ENCODE peak calls at places on chromosome 14, in six cellular contexts. One of them, this sample, is unnamed.

GRCh38 chr14:64953661-64954060 is 11.1 kb upstream of the GPX2 start:
- DNase-seq in HFFc6: no peak
- DNase-seq in foreskin fibroblast: no peak
- DNase-seq in Daoy: no peak
- DNase-seq in stimulated activated CD8-positive, alpha-beta memory T cell treated with anti-CD3 and anti-CD28 coated beads, Interleukin-7, amount 100 ng/mL, for 1 hour: no peak
- DNase-seq in posterior cingulate gyrus: no peak
- DNase-seq in this sample: no peak

GRCh38 chr14:53295985-53296582 is 143.0 kb upstream of the DDHD1 start:
- DNase-seq in foreskin fibroblast: peak; percentile 74
- DNase-seq in posterior cingulate gyrus: no peak
- DNase-seq in stimulated activated CD8-positive, alpha-beta memory T cell treated with anti-CD3 and anti-CD28 coated beads, Interleukin-7, amount 100 ng/mL, for 1 hour: no peak
- DNase-seq in Daoy: peak; percentile 28
- DNase-seq in HFFc6: peak; percentile 9
- DNase-seq in this sample: no peak

GRCh38 chr14:85223667-85224066 is 306.3 kb upstream of the FLRT2 start:
- DNase-seq in posterior cingulate gyrus: no peak
- DNase-seq in stimulated activated CD8-positive, alpha-beta memory T cell treated with anti-CD3 and anti-CD28 coated beads, Interleukin-7, amount 100 ng/mL, for 1 hour: no peak
- DNase-seq in HFFc6: no peak
- DNase-seq in foreskin fibroblast: no peak
- DNase-seq in Daoy: no peak
- DNase-seq in this sample: no peak

GRCh38 chr14:104519721-104520120 is 59.8 kb upstream of the C14orf180 start:
- DNase-seq in foreskin fibroblast: no peak
- DNase-seq in Daoy: no peak
- DNase-seq in stimulated activated CD8-positive, alpha-beta memory T cell treated with anti-CD3 and anti-CD28 coated beads, Interleukin-7, amount 100 ng/mL, for 1 hour: no peak
- DNase-seq in HFFc6: no peak
- DNase-seq in posterior cingulate gyrus: no peak
- DNase-seq in this sample: no peak

GRCh38 chr14:39367387-39367751 is 64.9 kb downstream of the FBXO33 start:
- DNase-seq in posterior cingulate gyrus: no peak
- DNase-seq in stimulated activated CD8-positive, alpha-beta memory T cell treated with anti-CD3 and anti-CD28 coated beads, Interleukin-7, amount 100 ng/mL, for 1 hour: no peak
- DNase-seq in Daoy: no peak
- DNase-seq in HFFc6: no peak
- DNase-seq in foreskin fibroblast: no peak
- DNase-seq in this sample: no peak

GRCh38 chr14:100842799-100843198 is 16.9 kb downstream of the MEG3 start:
- DNase-seq in Daoy: peak; percentile 71
- DNase-seq in foreskin fibroblast: peak; percentile 84
- DNase-seq in posterior cingulate gyrus: peak; percentile 69
- DNase-seq in stimulated activated CD8-positive, alpha-beta memory T cell treated with anti-CD3 and anti-CD28 coated beads, Interleukin-7, amount 100 ng/mL, for 1 hour: no peak
- DNase-seq in HFFc6: peak; percentile 84
- DNase-seq in this sample: no peak

GRCh38 chr14:104639889-104640548 is 35.4 kb upstream of the TMEM179 start:
- DNase-seq in Daoy: peak; percentile 85
- DNase-seq in foreskin fibroblast: peak; percentile 79
- DNase-seq in HFFc6: peak; percentile 36
- DNase-seq in stimulated activated CD8-positive, alpha-beta memory T cell treated with anti-CD3 and anti-CD28 coated beads, Interleukin-7, amount 100 ng/mL, for 1 hour: no peak
- DNase-seq in posterior cingulate gyrus: peak; percentile 92
- DNase-seq in this sample: no peak

GRCh38 chr14:75283884-75284563 is 5.4 kb downstream of the FOS start:
- DNase-seq in HFFc6: peak; percentile 74
- DNase-seq in posterior cingulate gyrus: no peak
- DNase-seq in Daoy: no peak
- DNase-seq in foreskin fibroblast: no peak
- DNase-seq in stimulated activated CD8-positive, alpha-beta memory T cell treated with anti-CD3 and anti-CD28 coated beads, Interleukin-7, amount 100 ng/mL, for 1 hour: no peak
- DNase-seq in this sample: no peak

GRCh38 chr14:95507174-95507573 is 9.3 kb downstream of the SYNE3 start:
- DNase-seq in posterior cingulate gyrus: no peak
- DNase-seq in HFFc6: peak; percentile 96
- DNase-seq in Daoy: peak; percentile 98
- DNase-seq in foreskin fibroblast: peak; percentile 98
- DNase-seq in stimulated activated CD8-positive, alpha-beta memory T cell treated with anti-CD3 and anti-CD28 coated beads, Interleukin-7, amount 100 ng/mL, for 1 hour: no peak
- DNase-seq in this sample: no peak

This sample was measured in activated T-helper 1 cell treated with anti-CD3 and anti-CD28 coated beads, Interleukin-2, amount 50 U/mL, for 16 hours.